ENCODE peak calls at places on chromosomes 12 and 14, in eight cellular contexts. One of them, this sample, is unnamed.

GRCh38 chr12:14076538-14076937 is 95.1 kb upstream of the GRIN2B start:
- DNase-seq in activated CD4-positive, alpha-beta memory T cell treated with anti-CD3 and anti-CD28 coated beads, Interleukin-2, amount 10 ng/mL, durations not matched to agents 7 days and 5 days: no peak
- DNase-seq in aorta: no peak
- DNase-seq in HT1080: no peak
- DNase-seq in stimulated activated CD8-positive, alpha-beta memory T cell treated with anti-CD3 and anti-CD28 coated beads, Interleukin-15, amount 100 ng/mL, for 48 hours: no peak
- DNase-seq in NCI-H1105: no peak
- DNase-seq in AG08395: no peak
- DNase-seq in AG10803: no peak
- DNase-seq in this sample: no peak

GRCh38 chr12:74021937-74022336 is 515.7 kb upstream of the ATXN7L3B start:
- DNase-seq in AG08395: peak
- DNase-seq in stimulated activated CD8-positive, alpha-beta memory T cell treated with anti-CD3 and anti-CD28 coated beads, Interleukin-15, amount 100 ng/mL, for 48 hours: no peak
- DNase-seq in NCI-H1105: peak
- DNase-seq in AG10803: no peak
- DNase-seq in activated CD4-positive, alpha-beta memory T cell treated with anti-CD3 and anti-CD28 coated beads, Interleukin-2, amount 10 ng/mL, durations not matched to agents 7 days and 5 days: peak
- DNase-seq in aorta: no peak
- DNase-seq in HT1080: peak
- DNase-seq in this sample: peak

GRCh38 chr14:102957222-102957621 is 34.8 kb downstream of the AMN start:
- DNase-seq in activated CD4-positive, alpha-beta memory T cell treated with anti-CD3 and anti-CD28 coated beads, Interleukin-2, amount 10 ng/mL, durations not matched to agents 7 days and 5 days: no peak
- DNase-seq in aorta: peak
- DNase-seq in AG08395: peak
- DNase-seq in NCI-H1105: no peak
- DNase-seq in AG10803: no peak
- DNase-seq in HT1080: no peak
- DNase-seq in stimulated activated CD8-positive, alpha-beta memory T cell treated with anti-CD3 and anti-CD28 coated beads, Interleukin-15, amount 100 ng/mL, for 48 hours: no peak
- DNase-seq in this sample: no peak

GRCh38 chr12:122820138-122820537 is 15.1 kb upstream of the HIP1R start:
- DNase-seq in NCI-H1105: no peak
- DNase-seq in activated CD4-positive, alpha-beta memory T cell treated with anti-CD3 and anti-CD28 coated beads, Interleukin-2, amount 10 ng/mL, durations not matched to agents 7 days and 5 days: no peak
- DNase-seq in aorta: no peak
- DNase-seq in HT1080: no peak
- DNase-seq in AG10803: no peak
- DNase-seq in AG08395: no peak
- DNase-seq in stimulated activated CD8-positive, alpha-beta memory T cell treated with anti-CD3 and anti-CD28 coated beads, Interleukin-15, amount 100 ng/mL, for 48 hours: no peak
- DNase-seq in this sample: no peak

GRCh38 chr14:50373959-50374358 is 22.7 kb downstream of the CDKL1 start:
- DNase-seq in activated CD4-positive, alpha-beta memory T cell treated with anti-CD3 and anti-CD28 coated beads, Interleukin-2, amount 10 ng/mL, durations not matched to agents 7 days and 5 days: no peak
- DNase-seq in NCI-H1105: no peak
- DNase-seq in AG10803: no peak
- DNase-seq in aorta: no peak
- DNase-seq in stimulated activated CD8-positive, alpha-beta memory T cell treated with anti-CD3 and anti-CD28 coated beads, Interleukin-15, amount 100 ng/mL, for 48 hours: no peak
- DNase-seq in HT1080: no peak
- DNase-seq in AG08395: no peak
- DNase-seq in this sample: no peak

GRCh38 chr12:104802198-104802597 is 155.9 kb downstream of the SLC41A2 start:
- DNase-seq in HT1080: peak
- DNase-seq in NCI-H1105: no peak
- DNase-seq in aorta: no peak
- DNase-seq in activated CD4-positive, alpha-beta memory T cell treated with anti-CD3 and anti-CD28 coated beads, Interleukin-2, amount 10 ng/mL, durations not matched to agents 7 days and 5 days: no peak
- DNase-seq in AG08395: no peak
- DNase-seq in AG10803: no peak
- DNase-seq in stimulated activated CD8-positive, alpha-beta memory T cell treated with anti-CD3 and anti-CD28 coated beads, Interleukin-15, amount 100 ng/mL, for 48 hours: no peak
- DNase-seq in this sample: no peak

GRCh38 chr14:24876009-24876690 is 173.8 kb downstream of the STXBP6 start:
- DNase-seq in activated CD4-positive, alpha-beta memory T cell treated with anti-CD3 and anti-CD28 coated beads, Interleukin-2, amount 10 ng/mL, durations not matched to agents 7 days and 5 days: no peak
- DNase-seq in stimulated activated CD8-positive, alpha-beta memory T cell treated with anti-CD3 and anti-CD28 coated beads, Interleukin-15, amount 100 ng/mL, for 48 hours: no peak
- DNase-seq in NCI-H1105: no peak
- DNase-seq in HT1080: no peak
- DNase-seq in AG10803: no peak
- DNase-seq in aorta: no peak
- DNase-seq in AG08395: no peak
- DNase-seq in this sample: no peak

GRCh38 chr12:45458854-45459807 is 243.2 kb downstream of the ANO6 start:
- DNase-seq in NCI-H1105: no peak
- DNase-seq in AG10803: peak
- DNase-seq in stimulated activated CD8-positive, alpha-beta memory T cell treated with anti-CD3 and anti-CD28 coated beads, Interleukin-15, amount 100 ng/mL, for 48 hours: no peak
- DNase-seq in HT1080: no peak
- DNase-seq in activated CD4-positive, alpha-beta memory T cell treated with anti-CD3 and anti-CD28 coated beads, Interleukin-2, amount 10 ng/mL, durations not matched to agents 7 days and 5 days: no peak
- DNase-seq in AG08395: no peak
- DNase-seq in aorta: no peak
- DNase-seq in this sample: no peak

GRCh38 chr12:14059538-14059937 is 78.1 kb upstream of the GRIN2B start:
- DNase-seq in NCI-H1105: no peak
- DNase-seq in AG08395: no peak
- DNase-seq in aorta: no peak
- DNase-seq in activated CD4-positive, alpha-beta memory T cell treated with anti-CD3 and anti-CD28 coated beads, Interleukin-2, amount 10 ng/mL, durations not matched to agents 7 days and 5 days: no peak
- DNase-seq in AG10803: no peak
- DNase-seq in stimulated activated CD8-positive, alpha-beta memory T cell treated with anti-CD3 and anti-CD28 coated beads, Interleukin-15, amount 100 ng/mL, for 48 hours: no peak
- DNase-seq in HT1080: no peak
- DNase-seq in this sample: no peak

GRCh38 chr12:109736552-109737108 is 23.0 kb downstream of the FAM222A start:
- DNase-seq in NCI-H1105: no peak
- DNase-seq in AG08395: peak
- DNase-seq in stimulated activated CD8-positive, alpha-beta memory T cell treated with anti-CD3 and anti-CD28 coated beads, Interleukin-15, amount 100 ng/mL, for 48 hours: no peak
- DNase-seq in HT1080: peak
- DNase-seq in AG10803: peak
- DNase-seq in aorta: peak
- DNase-seq in activated CD4-positive, alpha-beta memory T cell treated with anti-CD3 and anti-CD28 coated beads, Interleukin-2, amount 10 ng/mL, durations not matched to agents 7 days and 5 days: peak
- DNase-seq in this sample: peak

GRCh38 chr12:103348935-103349334 is 146.8 kb downstream of the C12orf42 start:
- DNase-seq in stimulated activated CD8-positive, alpha-beta memory T cell treated with anti-CD3 and anti-CD28 coated beads, Interleukin-15, amount 100 ng/mL, for 48 hours: no peak
- DNase-seq in AG08395: no peak
- DNase-seq in AG10803: no peak
- DNase-seq in aorta: no peak
- DNase-seq in NCI-H1105: no peak
- DNase-seq in HT1080: no peak
- DNase-seq in activated CD4-positive, alpha-beta memory T cell treated with anti-CD3 and anti-CD28 coated beads, Interleukin-2, amount 10 ng/mL, durations not matched to agents 7 days and 5 days: no peak
- DNase-seq in this sample: no peak

GRCh38 chr12:89059061-89059460 is 293.2 kb downstream of the DUSP6 start:
- DNase-seq in activated CD4-positive, alpha-beta memory T cell treated with anti-CD3 and anti-CD28 coated beads, Interleukin-2, amount 10 ng/mL, durations not matched to agents 7 days and 5 days: no peak
- DNase-seq in AG08395: no peak
- DNase-seq in stimulated activated CD8-positive, alpha-beta memory T cell treated with anti-CD3 and anti-CD28 coated beads, Interleukin-15, amount 100 ng/mL, for 48 hours: no peak
- DNase-seq in HT1080: no peak
- DNase-seq in aorta: no peak
- DNase-seq in NCI-H1105: no peak
- DNase-seq in AG10803: no peak
- DNase-seq in this sample: no peak

GRCh38 chr12:117472983-117473382 is 111.6 kb upstream of the NOS1 start:
- DNase-seq in aorta: no peak
- DNase-seq in HT1080: no peak
- DNase-seq in AG08395: no peak
- DNase-seq in NCI-H1105: no peak
- DNase-seq in stimulated activated CD8-positive, alpha-beta memory T cell treated with anti-CD3 and anti-CD28 coated beads, Interleukin-15, amount 100 ng/mL, for 48 hours: no peak
- DNase-seq in AG10803: no peak
- DNase-seq in activated CD4-positive, alpha-beta memory T cell treated with anti-CD3 and anti-CD28 coated beads, Interleukin-2, amount 10 ng/mL, durations not matched to agents 7 days and 5 days: no peak
- DNase-seq in this sample: no peak

GRCh38 chr12:1494856-1495255 is 99.5 kb downstream of the FBXL14 start:
- DNase-seq in AG08395: no peak
- DNase-seq in stimulated activated CD8-positive, alpha-beta memory T cell treated with anti-CD3 and anti-CD28 coated beads, Interleukin-15, amount 100 ng/mL, for 48 hours: no peak
- DNase-seq in aorta: no peak
- DNase-seq in NCI-H1105: no peak
- DNase-seq in activated CD4-positive, alpha-beta memory T cell treated with anti-CD3 and anti-CD28 coated beads, Interleukin-2, amount 10 ng/mL, durations not matched to agents 7 days and 5 days: no peak
- DNase-seq in AG10803: no peak
- DNase-seq in HT1080: no peak
- DNase-seq in this sample: no peak

GRCh38 chr12:100493371-100494012 is 19.8 kb downstream of the NR1H4 start:
- DNase-seq in stimulated activated CD8-positive, alpha-beta memory T cell treated with anti-CD3 and anti-CD28 coated beads, Interleukin-15, amount 100 ng/mL, for 48 hours: no peak
- DNase-seq in activated CD4-positive, alpha-beta memory T cell treated with anti-CD3 and anti-CD28 coated beads, Interleukin-2, amount 10 ng/mL, durations not matched to agents 7 days and 5 days: no peak
- DNase-seq in HT1080: no peak
- DNase-seq in AG08395: no peak
- DNase-seq in AG10803: no peak
- DNase-seq in aorta: no peak
- DNase-seq in NCI-H1105: no peak
- DNase-seq in this sample: no peak

GRCh38 chr12:19288603-19289244 is 150.6 kb upstream of the AEBP2 start:
- DNase-seq in AG10803: peak
- DNase-seq in HT1080: peak
- DNase-seq in activated CD4-positive, alpha-beta memory T cell treated with anti-CD3 and anti-CD28 coated beads, Interleukin-2, amount 10 ng/mL, durations not matched to agents 7 days and 5 days: no peak
- DNase-seq in NCI-H1105: peak
- DNase-seq in stimulated activated CD8-positive, alpha-beta memory T cell treated with anti-CD3 and anti-CD28 coated beads, Interleukin-15, amount 100 ng/mL, for 48 hours: no peak
- DNase-seq in aorta: no peak
- DNase-seq in AG08395: peak
- DNase-seq in this sample: no peak

GRCh38 chr12:106304001-106304421 is 1.5 kb downstream of the TCP11L2 start:
- DNase-seq in stimulated activated CD8-positive, alpha-beta memory T cell treated with anti-CD3 and anti-CD28 coated beads, Interleukin-15, amount 100 ng/mL, for 48 hours: no peak
- DNase-seq in aorta: no peak
- DNase-seq in AG10803: peak
- DNase-seq in activated CD4-positive, alpha-beta memory T cell treated with anti-CD3 and anti-CD28 coated beads, Interleukin-2, amount 10 ng/mL, durations not matched to agents 7 days and 5 days: no peak
- DNase-seq in AG08395: no peak
- DNase-seq in HT1080: no peak
- DNase-seq in NCI-H1105: no peak
- DNase-seq in this sample: no peak

GRCh38 chr14:91754819-91755218 is 22.9 kb upstream of the CATSPERB start:
- DNase-seq in stimulated activated CD8-positive, alpha-beta memory T cell treated with anti-CD3 and anti-CD28 coated beads, Interleukin-15, amount 100 ng/mL, for 48 hours: no peak
- DNase-seq in AG10803: no peak
- DNase-seq in AG08395: no peak
- DNase-seq in NCI-H1105: peak
- DNase-seq in aorta: no peak
- DNase-seq in activated CD4-positive, alpha-beta memory T cell treated with anti-CD3 and anti-CD28 coated beads, Interleukin-2, amount 10 ng/mL, durations not matched to agents 7 days and 5 days: no peak
- DNase-seq in HT1080: no peak
- DNase-seq in this sample: peak

GRCh38 chr12:64083285-64084210 is 138.5 kb downstream of the KICS2 start:
- DNase-seq in AG08395: peak
- DNase-seq in activated CD4-positive, alpha-beta memory T cell treated with anti-CD3 and anti-CD28 coated beads, Interleukin-2, amount 10 ng/mL, durations not matched to agents 7 days and 5 days: no peak
- DNase-seq in stimulated activated CD8-positive, alpha-beta memory T cell treated with anti-CD3 and anti-CD28 coated beads, Interleukin-15, amount 100 ng/mL, for 48 hours: no peak
- DNase-seq in aorta: peak
- DNase-seq in NCI-H1105: peak
- DNase-seq in HT1080: no peak
- DNase-seq in AG10803: peak
- DNase-seq in this sample: peak

GRCh38 chr14:93173943-93174395 is 10.7 kb downstream of the MOAP1 start:
- DNase-seq in HT1080: no peak
- DNase-seq in AG08395: peak
- DNase-seq in NCI-H1105: no peak
- DNase-seq in stimulated activated CD8-positive, alpha-beta memory T cell treated with anti-CD3 and anti-CD28 coated beads, Interleukin-15, amount 100 ng/mL, for 48 hours: peak
- DNase-seq in activated CD4-positive, alpha-beta memory T cell treated with anti-CD3 and anti-CD28 coated beads, Interleukin-2, amount 10 ng/mL, durations not matched to agents 7 days and 5 days: no peak
- DNase-seq in AG10803: no peak
- DNase-seq in aorta: no peak
- DNase-seq in this sample: peak

GRCh38 chr14:37985826-37986470 is 221.8 kb upstream of the SSTR1 start:
- DNase-seq in AG08395: peak
- DNase-seq in activated CD4-positive, alpha-beta memory T cell treated with anti-CD3 and anti-CD28 coated beads, Interleukin-2, amount 10 ng/mL, durations not matched to agents 7 days and 5 days: peak
- DNase-seq in aorta: no peak
- DNase-seq in NCI-H1105: no peak
- DNase-seq in AG10803: peak
- DNase-seq in stimulated activated CD8-positive, alpha-beta memory T cell treated with anti-CD3 and anti-CD28 coated beads, Interleukin-15, amount 100 ng/mL, for 48 hours: peak
- DNase-seq in HT1080: peak
- DNase-seq in this sample: no peak

GRCh38 chr14:71408362-71409035 is 501.2 kb downstream of the PCNX1 start:
- DNase-seq in AG08395: no peak
- DNase-seq in aorta: no peak
- DNase-seq in stimulated activated CD8-positive, alpha-beta memory T cell treated with anti-CD3 and anti-CD28 coated beads, Interleukin-15, amount 100 ng/mL, for 48 hours: no peak
- DNase-seq in AG10803: no peak
- DNase-seq in activated CD4-positive, alpha-beta memory T cell treated with anti-CD3 and anti-CD28 coated beads, Interleukin-2, amount 10 ng/mL, durations not matched to agents 7 days and 5 days: no peak
- DNase-seq in NCI-H1105: no peak
- DNase-seq in HT1080: no peak
- DNase-seq in this sample: no peak

GRCh38 chr12:12975322-12976077 is 23.5 kb upstream of the GPRC5D start:
- DNase-seq in AG10803: peak
- DNase-seq in NCI-H1105: no peak
- DNase-seq in HT1080: peak
- DNase-seq in stimulated activated CD8-positive, alpha-beta memory T cell treated with anti-CD3 and anti-CD28 coated beads, Interleukin-15, amount 100 ng/mL, for 48 hours: no peak
- DNase-seq in aorta: no peak
- DNase-seq in activated CD4-positive, alpha-beta memory T cell treated with anti-CD3 and anti-CD28 coated beads, Interleukin-2, amount 10 ng/mL, durations not matched to agents 7 days and 5 days: no peak
- DNase-seq in AG08395: peak
- DNase-seq in this sample: no peak

GRCh38 chr12:51811203-51811805 is 37.2 kb downstream of the FIGNL2 start:
- DNase-seq in aorta: no peak
- DNase-seq in activated CD4-positive, alpha-beta memory T cell treated with anti-CD3 and anti-CD28 coated beads, Interleukin-2, amount 10 ng/mL, durations not matched to agents 7 days and 5 days: no peak
- DNase-seq in HT1080: no peak
- DNase-seq in stimulated activated CD8-positive, alpha-beta memory T cell treated with anti-CD3 and anti-CD28 coated beads, Interleukin-15, amount 100 ng/mL, for 48 hours: no peak
- DNase-seq in AG08395: no peak
- DNase-seq in AG10803: no peak
- DNase-seq in NCI-H1105: no peak
- DNase-seq in this sample: no peak

GRCh38 chr12:33223956-33224355 is 215.7 kb downstream of the SYT10 start:
- DNase-seq in aorta: no peak
- DNase-seq in AG10803: no peak
- DNase-seq in HT1080: no peak
- DNase-seq in NCI-H1105: no peak
- DNase-seq in activated CD4-positive, alpha-beta memory T cell treated with anti-CD3 and anti-CD28 coated beads, Interleukin-2, amount 10 ng/mL, durations not matched to agents 7 days and 5 days: no peak
- DNase-seq in stimulated activated CD8-positive, alpha-beta memory T cell treated with anti-CD3 and anti-CD28 coated beads, Interleukin-15, amount 100 ng/mL, for 48 hours: no peak
- DNase-seq in AG08395: no peak
- DNase-seq in this sample: no peak

GRCh38 chr12:105946541-105946940 is 192.2 kb downstream of the NUAK1 start:
- DNase-seq in HT1080: no peak
- DNase-seq in aorta: peak
- DNase-seq in activated CD4-positive, alpha-beta memory T cell treated with anti-CD3 and anti-CD28 coated beads, Interleukin-2, amount 10 ng/mL, durations not matched to agents 7 days and 5 days: no peak
- DNase-seq in NCI-H1105: no peak
- DNase-seq in stimulated activated CD8-positive, alpha-beta memory T cell treated with anti-CD3 and anti-CD28 coated beads, Interleukin-15, amount 100 ng/mL, for 48 hours: no peak
- DNase-seq in AG08395: no peak
- DNase-seq in AG10803: no peak
- DNase-seq in this sample: peak

GRCh38 chr12:116381744-116382455 is 104.4 kb upstream of the MED13L start:
- DNase-seq in AG10803: peak
- DNase-seq in HT1080: peak
- DNase-seq in stimulated activated CD8-positive, alpha-beta memory T cell treated with anti-CD3 and anti-CD28 coated beads, Interleukin-15, amount 100 ng/mL, for 48 hours: no peak
- DNase-seq in aorta: no peak
- DNase-seq in NCI-H1105: no peak
- DNase-seq in AG08395: peak
- DNase-seq in activated CD4-positive, alpha-beta memory T cell treated with anti-CD3 and anti-CD28 coated beads, Interleukin-2, amount 10 ng/mL, durations not matched to agents 7 days and 5 days: no peak
- DNase-seq in this sample: no peak

GRCh38 chr12:1544991-1545700 is 49.2 kb downstream of the FBXL14 start:
- DNase-seq in AG10803: peak
- DNase-seq in NCI-H1105: no peak
- DNase-seq in activated CD4-positive, alpha-beta memory T cell treated with anti-CD3 and anti-CD28 coated beads, Interleukin-2, amount 10 ng/mL, durations not matched to agents 7 days and 5 days: no peak
- DNase-seq in HT1080: no peak
- DNase-seq in AG08395: no peak
- DNase-seq in aorta: peak
- DNase-seq in stimulated activated CD8-positive, alpha-beta memory T cell treated with anti-CD3 and anti-CD28 coated beads, Interleukin-15, amount 100 ng/mL, for 48 hours: no peak
- DNase-seq in this sample: no peak

GRCh38 chr12:123242083-123242904 is 9.1 kb downstream of the MTRFR start:
- DNase-seq in aorta: no peak
- DNase-seq in AG08395: no peak
- DNase-seq in HT1080: no peak
- DNase-seq in NCI-H1105: peak
- DNase-seq in AG10803: no peak
- DNase-seq in stimulated activated CD8-positive, alpha-beta memory T cell treated with anti-CD3 and anti-CD28 coated beads, Interleukin-15, amount 100 ng/mL, for 48 hours: no peak
- DNase-seq in activated CD4-positive, alpha-beta memory T cell treated with anti-CD3 and anti-CD28 coated beads, Interleukin-2, amount 10 ng/mL, durations not matched to agents 7 days and 5 days: no peak
- DNase-seq in this sample: no peak

GRCh38 chr12:42961395-42961794 is 371.8 kb upstream of the PRICKLE1 start:
- DNase-seq in activated CD4-positive, alpha-beta memory T cell treated with anti-CD3 and anti-CD28 coated beads, Interleukin-2, amount 10 ng/mL, durations not matched to agents 7 days and 5 days: no peak
- DNase-seq in aorta: no peak
- DNase-seq in HT1080: peak
- DNase-seq in stimulated activated CD8-positive, alpha-beta memory T cell treated with anti-CD3 and anti-CD28 coated beads, Interleukin-15, amount 100 ng/mL, for 48 hours: no peak
- DNase-seq in AG08395: peak
- DNase-seq in NCI-H1105: no peak
- DNase-seq in AG10803: peak
- DNase-seq in this sample: no peak

GRCh38 chr14:42980419-42980818 is 1373.7 kb downstream of the LRFN5 start:
- DNase-seq in AG08395: no peak
- DNase-seq in NCI-H1105: no peak
- DNase-seq in AG10803: no peak
- DNase-seq in HT1080: peak
- DNase-seq in stimulated activated CD8-positive, alpha-beta memory T cell treated with anti-CD3 and anti-CD28 coated beads, Interleukin-15, amount 100 ng/mL, for 48 hours: no peak
- DNase-seq in aorta: no peak
- DNase-seq in activated CD4-positive, alpha-beta memory T cell treated with anti-CD3 and anti-CD28 coated beads, Interleukin-2, amount 10 ng/mL, durations not matched to agents 7 days and 5 days: no peak
- DNase-seq in this sample: no peak

GRCh38 chr12:113366827-113367226 is 8.4 kb downstream of the PLBD2 start:
- DNase-seq in AG08395: no peak
- DNase-seq in AG10803: peak
- DNase-seq in stimulated activated CD8-positive, alpha-beta memory T cell treated with anti-CD3 and anti-CD28 coated beads, Interleukin-15, amount 100 ng/mL, for 48 hours: no peak
- DNase-seq in HT1080: no peak
- DNase-seq in aorta: no peak
- DNase-seq in activated CD4-positive, alpha-beta memory T cell treated with anti-CD3 and anti-CD28 coated beads, Interleukin-2, amount 10 ng/mL, durations not matched to agents 7 days and 5 days: no peak
- DNase-seq in NCI-H1105: no peak
- DNase-seq in this sample: no peak

GRCh38 chr12:27112891-27113290 is 30.5 kb upstream of the C12orf71 start:
- DNase-seq in activated CD4-positive, alpha-beta memory T cell treated with anti-CD3 and anti-CD28 coated beads, Interleukin-2, amount 10 ng/mL, durations not matched to agents 7 days and 5 days: no peak
- DNase-seq in NCI-H1105: no peak
- DNase-seq in AG10803: no peak
- DNase-seq in aorta: no peak
- DNase-seq in stimulated activated CD8-positive, alpha-beta memory T cell treated with anti-CD3 and anti-CD28 coated beads, Interleukin-15, amount 100 ng/mL, for 48 hours: no peak
- DNase-seq in HT1080: no peak
- DNase-seq in AG08395: no peak
- DNase-seq in this sample: no peak

GRCh38 chr14:24630872-24631477 is 3.0 kb downstream of the GZMB start:
- DNase-seq in stimulated activated CD8-positive, alpha-beta memory T cell treated with anti-CD3 and anti-CD28 coated beads, Interleukin-15, amount 100 ng/mL, for 48 hours: no peak
- DNase-seq in activated CD4-positive, alpha-beta memory T cell treated with anti-CD3 and anti-CD28 coated beads, Interleukin-2, amount 10 ng/mL, durations not matched to agents 7 days and 5 days: no peak
- DNase-seq in HT1080: peak
- DNase-seq in aorta: no peak
- DNase-seq in NCI-H1105: peak
- DNase-seq in AG10803: peak
- DNase-seq in AG08395: no peak
- DNase-seq in this sample: no peak